ENCODE peak calls at places on chromosome 22, in nine cellular contexts. Q is GM12892, R is AG09319, P is EL, F is Calu3, C is heart right ventricle, E is mesothelial cell of epicardium, W is posterior cingulate gyrus, I is NB4. B is an unnamed sample.

GRCh38 chr22:40703731-40704130 is 24.4 kb downstream of the MCHR1 start:
- DNase-seq in W (no peak), Q (no peak), P (no peak), I (no peak), E (no peak), C (no peak), R (no peak), F (no peak), B (no peak)

GRCh38 chr22:36422287-36423014 is 34.7 kb upstream of the MYH9 start:
- DNase-seq in E (no peak), C (no peak), I (peak; percentile 53), P (no peak), W (no peak), F (no peak), R (no peak), Q (no peak), B (no peak)

GRCh38 chr22:35601743-35602633 is 15.1 kb downstream of the MB start:
- DNase-seq in E (no peak), F (peak; percentile 81), P (peak; percentile 79), I (peak; percentile 82), Q (no peak), R (peak; percentile 52), C (no peak), W (peak; percentile 38), B (peak; percentile 86)

GRCh38 chr22:47151490-47151889 is 389.0 kb downstream of the TBC1D22A start:
- DNase-seq in C (no peak), Q (no peak), I (peak; percentile 89), W (no peak), R (no peak), F (no peak), P (peak; percentile 59), E (no peak), B (peak; percentile 17)

GRCh38 chr22:41181349-41182241 is 23.5 kb upstream of the L3MBTL2 start:
- DNase-seq in W (no peak), C (no peak), I (peak; percentile 68), F (peak; percentile 25), R (no peak), Q (no peak), P (peak; percentile 88), E (no peak), B (no peak)

GRCh38 chr22:42399315-42400271 is 32.6 kb downstream of the NFAM1 start:
- DNase-seq in F (no peak), I (peak; percentile 81), R (no peak), Q (no peak), W (no peak), P (no peak), E (no peak), C (peak; percentile 42), B (no peak)

GRCh38 chr22:38566726-38567504 is 3.1 kb downstream of the DMC1 start:
- DNase-seq in P (no peak), C (no peak), Q (no peak), E (no peak), W (no peak), F (no peak), I (no peak), R (no peak), B (no peak)

GRCh38 chr22:50085211-50085999 is at the start of gene MLC1:
- DNase-seq in P (peak; percentile 8), F (no peak), E (no peak), I (peak; percentile 98), Q (no peak), R (no peak), W (peak; percentile 77), C (no peak), B (no peak)

GRCh38 chr22:48758905-48759875 is 1068.5 kb downstream of the BRD1 start:
- DNase-seq in P (no peak), I (no peak), C (no peak), Q (no peak), W (no peak), F (no peak), E (peak; percentile 14), R (no peak), B (no peak)

GRCh38 chr22:48595511-48595905 is 1232.2 kb downstream of the BRD1 start:
- DNase-seq in F (no peak), E (no peak), W (peak; percentile 59), I (no peak), Q (no peak), R (no peak), P (no peak), C (no peak), B (no peak)

GRCh38 chr22:22348127-22348814 is 103.7 kb downstream of the VPREB1 start:
- DNase-seq in W (no peak), R (no peak), F (peak; percentile 49), P (no peak), C (no peak), Q (no peak), E (no peak), I (peak; percentile 19), B (no peak)

GRCh38 chr22:49936973-49937757 is 18.7 kb downstream of the CRELD2 start:
- DNase-seq in W (peak; percentile 93), F (no peak), C (peak; percentile 70), Q (no peak), P (no peak), I (no peak), R (no peak), E (no peak), B (no peak)

GRCh38 chr22:19574247-19574646 is 50.0 kb upstream of the CLDN5 start:
- DNase-seq in Q (no peak), P (no peak), C (no peak), F (no peak), I (peak; percentile 77), W (no peak), E (no peak), R (no peak), B (no peak)

GRCh38 chr22:48070760-48071159 is 1308.3 kb downstream of the TBC1D22A start:
- DNase-seq in E (no peak), R (no peak), F (no peak), Q (no peak), C (no peak), I (no peak), W (no peak), P (no peak), B (no peak)

GRCh38 chr22:41524809-41525449 is 19.3 kb downstream of the POLR3H start:
- DNase-seq in F (no peak), E (no peak), W (no peak), P (no peak), I (peak; percentile 54), Q (no peak), R (no peak), C (no peak), B (no peak)

B was measured in AG08395.